ENCODE peak calls at places on chromosomes 2 and 18, in seven cellular contexts. Y is AG10803, V is cardiac fibroblast, F is heart right ventricle, O is adipocyte, P is heart left ventricle, A is colonic mucosa. Q is an unnamed sample.

GRCh38 chr2:19711470-19712372 is 190.1 kb downstream of the TTC32 start:
- DNase-seq in Y (peak; percentile 98), V (peak; percentile 97), F (no peak), O (peak; percentile 88), P (no peak), A (peak; percentile 36), Q (peak; percentile 87)

GRCh38 chr18:3998698-3999333 is 456.3 kb downstream of the DLGAP1 start:
- DNase-seq in Y (peak; percentile 62), V (peak; percentile 70), F (no peak), O (peak; percentile 80), P (no peak), A (peak; percentile 31), Q (peak; percentile 2)

GRCh38 chr2:171675810-171676345 is 11.4 kb upstream of the DYNC1I2 start:
- DNase-seq in Y (no peak), V (no peak), F (no peak), O (no peak), P (no peak), A (no peak), Q (no peak)

GRCh38 chr2:191499874-191500565 is 177.9 kb upstream of the NABP1 start:
- DNase-seq in Y (peak; percentile 93), V (peak; percentile 29), F (no peak), O (peak; percentile 74), P (no peak), A (no peak), Q (no peak)

GRCh38 chr2:154924531-154924930 is 226.0 kb downstream of the KCNJ3 start:
- DNase-seq in Y (no peak), V (no peak), F (no peak), O (no peak), P (no peak), A (no peak), Q (no peak)

GRCh38 chr18:2704541-2704940 is 49.0 kb downstream of the SMCHD1 start:
- DNase-seq in Y (no peak), V (no peak), F (no peak), O (no peak), P (no peak), A (no peak), Q (no peak)

GRCh38 chr2:191646612-191646902 is 31.4 kb upstream of the NABP1 start:
- DNase-seq in Y (peak; percentile 40), V (peak; percentile 60), F (no peak), O (peak; percentile 52), P (no peak), A (no peak), Q (no peak)

GRCh38 chr18:76466410-76466991 is 28.5 kb downstream of the ZNF516 start:
- DNase-seq in Y (no peak), V (no peak), F (no peak), O (no peak), P (no peak), A (no peak), Q (no peak)

GRCh38 chr2:147860009-147860408 is 15.2 kb downstream of the ACVR2A start:
- DNase-seq in Y (no peak), V (no peak), F (no peak), O (no peak), P (no peak), A (no peak), Q (no peak)

GRCh38 chr2:160417745-160418397 is 75.7 kb downstream of the RBMS1 start:
- DNase-seq in Y (peak; percentile 84), V (peak; percentile 86), F (no peak), O (peak; percentile 74), P (no peak), A (no peak), Q (peak; percentile 71)

GRCh38 chr2:96815326-96816126 is 542 bp upstream of the CNNM3 start:
- DNase-seq in Y (peak; percentile 60), V (peak; percentile 63), F (no peak), O (peak; percentile 51), P (no peak), A (peak; percentile 45), Q (no peak)

GRCh38 chr18:10320848-10321247 is 133.6 kb upstream of the APCDD1 start:
- DNase-seq in Y (peak; percentile 83), V (peak; percentile 51), F (no peak), O (peak; percentile 74), P (no peak), A (no peak), Q (no peak)

GRCh38 chr2:241857572-241858121 is 1.0 kb downstream of the PDCD1 start:
- DNase-seq in Y (no peak), V (no peak), F (no peak), O (no peak), P (peak; percentile 48), A (no peak), Q (no peak)

GRCh38 chr2:159936471-159936870 is 125.9 kb downstream of the PLA2R1 start:
- DNase-seq in Y (no peak), V (no peak), F (no peak), O (no peak), P (no peak), A (no peak), Q (no peak)

GRCh38 chr2:56474412-56475158 is 290.8 kb downstream of the CCDC85A start:
- DNase-seq in Y (peak; percentile 69), V (peak; percentile 39), F (no peak), O (peak; percentile 79), P (no peak), A (no peak), Q (no peak)

GRCh38 chr18:49241852-49242251 is 218.6 kb downstream of the DYM start:
- DNase-seq in Y (peak; percentile 76), V (no peak), F (no peak), O (peak; percentile 50), P (no peak), A (no peak), Q (no peak)

GRCh38 chr18:34258176-34258575 is 33.5 kb upstream of the NOL4 start:
- DNase-seq in Y (no peak), V (no peak), F (no peak), O (no peak), P (no peak), A (no peak), Q (no peak)

GRCh38 chr18:65753520-65753919 is 2.7 kb downstream of the CDH7 start:
- DNase-seq in Y (no peak), V (no peak), F (no peak), O (no peak), P (no peak), A (peak; percentile 23), Q (no peak)

GRCh38 chr2:37985333-37985732 is 60.2 kb downstream of the RMDN2 start:
- DNase-seq in Y (peak; percentile 75), V (peak; percentile 69), F (no peak), O (peak; percentile 62), P (no peak), A (no peak), Q (peak; percentile 4)

GRCh38 chr2:143467011-143467410 is 337.8 kb downstream of the ARHGAP15 start:
- DNase-seq in Y (no peak), V (no peak), F (no peak), O (no peak), P (no peak), A (no peak), Q (no peak)

DNA sequence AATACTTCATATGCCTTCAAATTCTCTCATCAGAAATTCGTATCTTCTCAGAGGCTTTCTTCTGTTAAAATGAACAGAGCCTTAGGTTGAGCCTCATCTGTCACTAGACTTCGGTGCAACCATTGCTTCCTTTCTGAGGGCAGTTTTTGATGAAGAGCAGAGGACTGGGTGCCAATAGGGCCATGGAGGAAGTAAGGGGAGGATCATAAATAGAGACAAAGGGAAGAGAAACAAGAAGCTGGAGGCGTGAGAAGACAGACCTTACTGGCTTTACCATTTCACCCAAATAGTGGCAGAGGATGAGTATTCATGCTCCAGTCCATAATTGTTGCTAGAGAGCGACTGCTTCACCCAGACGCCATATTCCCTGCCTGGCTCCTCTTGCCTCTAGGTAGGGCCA is 215.6 kb upstream of the PKDCC start:
- DNase-seq in Y (no peak), V (no peak), F (no peak), O (no peak), P (no peak), A (no peak), Q (no peak)
- H3K4me3 ChIP-seq in Y (no peak overlapping the region), V (no peak overlapping the region), F (no peak overlapping the region), O (no peak overlapping the region), P (no peak overlapping the region), A (no peak overlapping the region), Q (no peak overlapping the region)

GRCh38 chr2:237096911-237097310 is 11.2 kb downstream of the COPS8 start:
- DNase-seq in Y (peak; percentile 83), V (peak; percentile 88), F (no peak), O (peak; percentile 74), P (no peak), A (no peak), Q (peak; percentile 48)
- H3K4me3 ChIP-seq in Y (no peak overlapping the region), V (no peak overlapping the region), F (no peak overlapping the region), O (no peak overlapping the region), P (no peak overlapping the region), A (no peak overlapping the region), Q (no peak overlapping the region)

GRCh38 chr2:203737360-203737759 is 30.9 kb downstream of the CD28 start:
- DNase-seq in Y (no peak), V (no peak), F (no peak), O (no peak), P (no peak), A (no peak), Q (no peak)
- H3K4me3 ChIP-seq in Y (no peak overlapping the region), V (no peak overlapping the region), F (no peak overlapping the region), O (no peak overlapping the region), P (no peak overlapping the region), A (no peak overlapping the region), Q (no peak overlapping the region)

DNA sequence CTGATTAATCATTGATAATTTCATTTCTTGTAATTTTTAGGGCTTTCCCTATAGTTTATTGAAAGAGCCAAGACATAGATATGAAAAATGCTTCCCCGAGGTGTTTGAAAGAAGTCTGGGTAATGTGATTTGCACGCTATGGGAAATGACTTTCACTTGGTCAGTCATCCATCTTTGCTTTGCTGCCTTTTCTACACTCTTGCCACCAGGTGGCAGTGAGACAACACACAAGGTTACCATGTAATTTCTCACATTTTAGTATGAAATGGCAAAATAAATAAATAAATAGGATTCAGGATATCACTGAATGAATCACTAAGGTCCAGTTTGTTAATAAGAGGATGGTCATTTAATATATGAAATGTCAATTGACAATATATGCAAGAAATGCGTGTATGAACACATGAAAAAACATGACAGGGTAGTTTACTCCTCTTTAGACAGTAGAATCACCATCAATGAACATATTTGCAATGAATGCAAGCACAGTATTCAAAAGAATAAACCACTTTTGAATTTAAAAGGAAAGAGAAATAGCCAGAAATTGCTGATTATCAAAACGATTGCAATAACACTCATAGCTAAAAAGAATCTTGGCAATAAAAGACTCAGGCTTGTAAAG is 52.2 kb upstream of the KCNH7 start:
- DNase-seq in Y (peak; percentile 56), V (peak; percentile 72), F (no peak), O (peak; percentile 83), P (no peak), A (no peak), Q (peak; percentile 32)
- H3K4me3 ChIP-seq in Y (no peak overlapping the region), V (no peak overlapping the region), F (no peak overlapping the region), O (peak overlapping the region; percentile 50), P (no peak overlapping the region), A (no peak overlapping the region), Q (no peak overlapping the region)

GRCh38 chr2:73177645-73178255 is 24.6 kb upstream of the NOTO start:
- DNase-seq in Y (no peak), V (no peak), F (no peak), O (no peak), P (no peak), A (no peak), Q (no peak)
- H3K4me3 ChIP-seq in Y (no peak overlapping the region), V (no peak overlapping the region), F (peak overlapping the region; percentile 58), O (peak overlapping the region; percentile 79), P (no peak overlapping the region), A (peak overlapping the region; percentile 51), Q (peak overlapping the region; percentile 49)

Q was measured in MG63.